ENCODE peak calls at places on chromosomes 4 and X, in nine cellular contexts. E, F, B, P, T, W, N, A and S are unnamed samples.

GRCh38 chr4:88965053-88965452 is 91.9 kb downstream of the FAM13A start:
- DNase-seq in F (no peak), P (no peak), A (no peak), B (no peak), W (no peak), E (no peak), T (peak), N (no peak), S (no peak)

GRCh38 chr4:123444298-123444731 is 47.7 kb downstream of the SPRY1 start:
- DNase-seq in F (no peak), W (no peak), B (no peak), N (peak), T (peak), A (no peak), P (peak), E (peak), S (peak)

GRCh38 chrX:13669246-13669689 is 16.3 kb downstream of the TCEANC start:
- DNase-seq in A (no peak), F (no peak), N (peak), E (no peak), W (no peak), P (peak), T (peak), B (no peak), S (peak)

GRCh38 chr4:15031993-15032660 is 29.8 kb downstream of the CPEB2 start:
- DNase-seq in A (no peak), B (no peak), T (peak), N (no peak), E (no peak), W (no peak), P (no peak), F (no peak), S (no peak)

GRCh38 chrX:130606415-130606814 is 204.6 kb downstream of the RBMX2 start:
- DNase-seq in E (no peak), P (no peak), T (peak), W (no peak), F (no peak), A (no peak), B (no peak), N (no peak), S (no peak)

GRCh38 chrX:46203115-46203514 is 342.1 kb downstream of the ZNF674 start:
- DNase-seq in T (peak), N (no peak), P (no peak), W (no peak), F (no peak), E (no peak), B (no peak), A (no peak), S (no peak)

GRCh38 chr4:8427761-8428287 is 12.7 kb downstream of the ACOX3 start:
- DNase-seq in F (no peak), W (no peak), A (no peak), E (no peak), T (peak), P (peak), N (no peak), B (no peak), S (peak)

GRCh38 chr4:71941001-71941400 is 90.8 kb upstream of the NPFFR2 start:
- DNase-seq in E (peak), W (no peak), T (peak), P (peak), N (no peak), F (no peak), B (no peak), A (no peak), S (peak)